ENCODE peak calls at places on chromosomes 11 and 22, in four cellular contexts. One of them, this sample, is unnamed.

GRCh38 chr11:102295045-102295444 is 22.2 kb upstream of the BIRC3 start:
- DNase-seq in T-helper 2 cell: no peak
- DNase-seq in GM10248: no peak
- DNase-seq in AG08396: no peak
- DNase-seq in this sample: no peak

GRCh38 chr22:38135133-38135706 is 24.7 kb upstream of the BAIAP2L2 start:
- DNase-seq in T-helper 2 cell: no peak
- DNase-seq in GM10248: no peak
- DNase-seq in AG08396: peak; percentile 84
- DNase-seq in this sample: no peak

GRCh38 chr11:119065369-119065768 is 2.2 kb upstream of the VPS11 start:
- DNase-seq in T-helper 2 cell: no peak
- DNase-seq in AG08396: peak; percentile 25
- DNase-seq in GM10248: peak; percentile 50
- DNase-seq in this sample: no peak

GRCh38 chr11:78961938-78962701 is 387.5 kb upstream of the NARS2 start:
- DNase-seq in T-helper 2 cell: no peak
- DNase-seq in AG08396: peak; percentile 63
- DNase-seq in GM10248: no peak
- DNase-seq in this sample: no peak

GRCh38 chr11:44633641-44634040 is 68.2 kb downstream of the CD82 start:
- DNase-seq in GM10248: peak; percentile 27
- DNase-seq in T-helper 2 cell: no peak
- DNase-seq in AG08396: no peak
- DNase-seq in this sample: no peak

GRCh38 chr22:29211066-29211841 is 5.6 kb downstream of the EMID1 start:
- DNase-seq in T-helper 2 cell: no peak
- DNase-seq in AG08396: no peak
- DNase-seq in GM10248: no peak
- DNase-seq in this sample: no peak

GRCh38 chr11:86358720-86359119 is 16.0 kb upstream of the CCDC81 start:
- DNase-seq in GM10248: no peak
- DNase-seq in AG08396: no peak
- DNase-seq in T-helper 2 cell: no peak
- DNase-seq in this sample: no peak

GRCh38 chr11:65288706-65289536 is 25.7 kb upstream of the CDC42EP2 start:
- DNase-seq in GM10248: no peak
- DNase-seq in AG08396: no peak
- DNase-seq in T-helper 2 cell: no peak
- DNase-seq in this sample: no peak

GRCh38 chr11:79414644-79415317 is 26.0 kb downstream of the TENM4 start:
- DNase-seq in AG08396: peak; percentile 71
- DNase-seq in GM10248: no peak
- DNase-seq in T-helper 2 cell: no peak
- DNase-seq in this sample: no peak

GRCh38 chr11:87304350-87304749 is 266.6 kb downstream of the TMEM135 start:
- DNase-seq in T-helper 2 cell: no peak
- DNase-seq in AG08396: no peak
- DNase-seq in GM10248: no peak
- DNase-seq in this sample: no peak

GRCh38 chr11:122155001-122155400 is 39.0 kb upstream of the BLID start:
- DNase-seq in AG08396: no peak
- DNase-seq in GM10248: no peak
- DNase-seq in T-helper 2 cell: no peak
- DNase-seq in this sample: no peak

GRCh38 chr22:45518580-45518991 is 15.9 kb downstream of the FBLN1 start:
- DNase-seq in AG08396: no peak
- DNase-seq in GM10248: no peak
- DNase-seq in T-helper 2 cell: no peak
- DNase-seq in this sample: no peak

This sample was measured in NCI-H187 treated with DMSO at 0.1 percent for 48 hours.